ENCODE peak calls at places on chromosomes 12 and 14, in four cellular contexts. One of them, this sample, is unnamed.

GRCh38 chr14:95156765-95157194 is 549 bp downstream of the DICER1 start:
- DNase-seq in astrocyte of the spinal cord: no peak
- DNase-seq in astrocyte: peak
- DNase-seq in stomach: peak
- DNase-seq in this sample: peak

GRCh38 chr12:117166107-117166506 is 24.2 kb downstream of the FBXO21 start:
- DNase-seq in astrocyte: no peak
- DNase-seq in astrocyte of the spinal cord: no peak
- DNase-seq in stomach: no peak
- DNase-seq in this sample: no peak

GRCh38 chr14:31197671-31198070 is 9.9 kb downstream of the HECTD1 start:
- DNase-seq in astrocyte: no peak
- DNase-seq in astrocyte of the spinal cord: no peak
- DNase-seq in stomach: no peak
- DNase-seq in this sample: no peak

GRCh38 chr14:72783741-72784140 is 110.2 kb downstream of the DPF3 start:
- DNase-seq in astrocyte of the spinal cord: no peak
- DNase-seq in astrocyte: no peak
- DNase-seq in stomach: no peak
- DNase-seq in this sample: no peak

GRCh38 chr12:49821375-49822287 is 6.6 kb downstream of the NCKAP5L start:
- DNase-seq in stomach: no peak
- DNase-seq in astrocyte: no peak
- DNase-seq in astrocyte of the spinal cord: no peak
- DNase-seq in this sample: no peak

GRCh38 chr14:35332517-35333346 is 40.5 kb downstream of the PSMA6 start:
- DNase-seq in astrocyte: no peak
- DNase-seq in stomach: peak
- DNase-seq in astrocyte of the spinal cord: no peak
- DNase-seq in this sample: peak

GRCh38 chr14:51576899-51577298 is 74.8 kb upstream of the FRMD6 start:
- DNase-seq in stomach: no peak
- DNase-seq in astrocyte of the spinal cord: no peak
- DNase-seq in astrocyte: peak
- DNase-seq in this sample: no peak

GRCh38 chr14:75457024-75457390 is 29.2 kb downstream of the JDP2 start:
- DNase-seq in astrocyte: no peak
- DNase-seq in astrocyte of the spinal cord: no peak
- DNase-seq in stomach: no peak
- DNase-seq in this sample: no peak

GRCh38 chr14:23725528-23725927 is 89.4 kb downstream of the DHRS2 start:
- DNase-seq in stomach: no peak
- DNase-seq in astrocyte of the spinal cord: no peak
- DNase-seq in astrocyte: no peak
- DNase-seq in this sample: no peak

GRCh38 chr12:70692681-70693288 is 55.6 kb upstream of the PTPRB start:
- DNase-seq in astrocyte of the spinal cord: peak
- DNase-seq in astrocyte: peak
- DNase-seq in stomach: no peak
- DNase-seq in this sample: no peak

GRCh38 chr12:113591480-113591971 is 119.9 kb upstream of the LHX5 start:
- DNase-seq in astrocyte: no peak
- DNase-seq in astrocyte of the spinal cord: no peak
- DNase-seq in stomach: no peak
- DNase-seq in this sample: peak

GRCh38 chr14:37870170-37870569 is 274.7 kb downstream of the TTC6 start:
- DNase-seq in astrocyte: no peak
- DNase-seq in astrocyte of the spinal cord: no peak
- DNase-seq in stomach: no peak
- DNase-seq in this sample: no peak

GRCh38 chr12:104064842-104065441 is 611 bp downstream of the HCFC2 start:
- DNase-seq in astrocyte of the spinal cord: peak
- DNase-seq in stomach: no peak
- DNase-seq in astrocyte: no peak
- DNase-seq in this sample: peak

GRCh38 chr14:68140111-68140741 is 320.6 kb downstream of the RAD51B start:
- DNase-seq in astrocyte: peak
- DNase-seq in stomach: peak
- DNase-seq in astrocyte of the spinal cord: peak
- DNase-seq in this sample: peak

GRCh38 chr14:68975667-68976066 is 3.4 kb downstream of the ACTN1 start:
- DNase-seq in astrocyte of the spinal cord: peak
- DNase-seq in stomach: no peak
- DNase-seq in astrocyte: peak
- DNase-seq in this sample: peak

GRCh38 chr14:87995500-87996275 is 2.7 kb upstream of the GALC start:
- DNase-seq in astrocyte of the spinal cord: no peak
- DNase-seq in stomach: no peak
- DNase-seq in astrocyte: peak
- DNase-seq in this sample: no peak

GRCh38 chr14:55730602-55731001 is 150.6 kb downstream of the KTN1 start:
- DNase-seq in astrocyte: no peak
- DNase-seq in astrocyte of the spinal cord: no peak
- DNase-seq in stomach: no peak
- DNase-seq in this sample: no peak

GRCh38 chr12:26318661-26319068 is 123.3 kb downstream of the SSPN start:
- DNase-seq in astrocyte of the spinal cord: peak
- DNase-seq in stomach: no peak
- DNase-seq in astrocyte: peak
- DNase-seq in this sample: peak

GRCh38 chr12:54304187-54304810 is 3.5 kb upstream of the NFE2 start:
- DNase-seq in astrocyte: peak
- DNase-seq in stomach: peak
- DNase-seq in astrocyte of the spinal cord: no peak
- DNase-seq in this sample: peak

GRCh38 chr14:53044486-53044885 is 93.6 kb upstream of the FERMT2 start:
- DNase-seq in astrocyte of the spinal cord: peak
- DNase-seq in stomach: no peak
- DNase-seq in astrocyte: peak
- DNase-seq in this sample: no peak

GRCh38 chr14:36797634-36798033 is 136.0 kb downstream of the PAX9 start:
- DNase-seq in astrocyte: no peak
- DNase-seq in astrocyte of the spinal cord: no peak
- DNase-seq in stomach: no peak
- DNase-seq in this sample: no peak

GRCh38 chr14:73237219-73237785 is at the start of gene PAPLN:
- DNase-seq in astrocyte: no peak
- DNase-seq in stomach: no peak
- DNase-seq in astrocyte of the spinal cord: no peak
- DNase-seq in this sample: peak

GRCh38 chr12:5071496-5071895 is 27.8 kb downstream of the KCNA5 start:
- DNase-seq in stomach: no peak
- DNase-seq in astrocyte: no peak
- DNase-seq in astrocyte of the spinal cord: no peak
- DNase-seq in this sample: no peak

GRCh38 chr12:5072326-5072725 is 28.6 kb downstream of the KCNA5 start:
- DNase-seq in astrocyte of the spinal cord: no peak
- DNase-seq in stomach: no peak
- DNase-seq in astrocyte: no peak
- DNase-seq in this sample: peak

GRCh38 chr12:5076761-5077160 is 33.1 kb downstream of the KCNA5 start:
- DNase-seq in stomach: no peak
- DNase-seq in astrocyte of the spinal cord: no peak
- DNase-seq in astrocyte: no peak
- DNase-seq in this sample: peak

GRCh38 chr12:5073054-5073453 is 29.4 kb downstream of the KCNA5 start:
- DNase-seq in astrocyte: no peak
- DNase-seq in astrocyte of the spinal cord: no peak
- DNase-seq in stomach: no peak
- DNase-seq in this sample: no peak

GRCh38 chr12:5073838-5074237 is 30.2 kb downstream of the KCNA5 start:
- DNase-seq in stomach: no peak
- DNase-seq in astrocyte: no peak
- DNase-seq in astrocyte of the spinal cord: no peak
- DNase-seq in this sample: no peak
- TF ChIP-seq CTCF in stomach: no peak
- TF ChIP-seq CTCF in astrocyte: peak
- TF ChIP-seq CTCF in astrocyte of the spinal cord: peak
- TF ChIP-seq CTCF in this sample: no peak

GRCh38 chr12:63782466-63782865 is 2.8 kb downstream of the RXYLT1 start:
- DNase-seq in astrocyte: no peak
- DNase-seq in astrocyte of the spinal cord: no peak
- DNase-seq in stomach: no peak
- DNase-seq in this sample: no peak

GRCh38 chr12:63779498-63780481 is at the start of gene RXYLT1:
- DNase-seq in astrocyte of the spinal cord: peak
- DNase-seq in astrocyte: peak
- DNase-seq in stomach: peak
- DNase-seq in this sample: peak
- TF ChIP-seq CTCF in astrocyte of the spinal cord: no peak
- TF ChIP-seq CTCF in astrocyte: no peak
- TF ChIP-seq CTCF in stomach: no peak
- TF ChIP-seq CTCF in this sample: no peak

GRCh38 chr14:103267226-103267625 is 66.8 kb upstream of the EIF5 start:
- DNase-seq in stomach: no peak
- DNase-seq in astrocyte of the spinal cord: no peak
- DNase-seq in astrocyte: no peak
- DNase-seq in this sample: no peak
- TF ChIP-seq CTCF in stomach: no peak
- TF ChIP-seq CTCF in astrocyte of the spinal cord: no peak
- TF ChIP-seq CTCF in astrocyte: no peak
- TF ChIP-seq CTCF in this sample: no peak

DNA sequence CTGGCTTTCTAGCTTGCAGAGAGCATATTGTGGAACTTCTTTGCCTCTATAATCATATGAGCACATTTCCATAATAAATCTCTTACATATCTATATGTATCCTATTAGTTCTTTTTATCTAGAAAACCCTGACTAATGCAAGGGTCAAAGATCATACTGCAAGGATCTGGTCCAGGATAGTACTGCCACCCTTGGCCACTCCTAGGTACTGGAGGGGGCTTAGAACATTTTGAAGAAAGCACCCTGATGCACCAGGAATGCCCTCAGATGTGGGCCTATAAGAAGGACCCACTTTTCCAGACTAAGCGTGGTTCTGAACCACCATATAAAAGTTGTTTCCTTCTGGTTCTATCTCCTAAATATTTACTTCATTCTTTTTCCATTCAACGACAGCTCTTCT is 14.6 kb downstream of the ATXN7L3B start:
- DNase-seq in astrocyte of the spinal cord: no peak
- DNase-seq in stomach: no peak
- DNase-seq in astrocyte: no peak
- DNase-seq in this sample: no peak
- TF ChIP-seq CTCF in astrocyte of the spinal cord: no peak
- TF ChIP-seq CTCF in stomach: no peak
- TF ChIP-seq CTCF in astrocyte: no peak
- TF ChIP-seq CTCF in this sample: no peak

DNA sequence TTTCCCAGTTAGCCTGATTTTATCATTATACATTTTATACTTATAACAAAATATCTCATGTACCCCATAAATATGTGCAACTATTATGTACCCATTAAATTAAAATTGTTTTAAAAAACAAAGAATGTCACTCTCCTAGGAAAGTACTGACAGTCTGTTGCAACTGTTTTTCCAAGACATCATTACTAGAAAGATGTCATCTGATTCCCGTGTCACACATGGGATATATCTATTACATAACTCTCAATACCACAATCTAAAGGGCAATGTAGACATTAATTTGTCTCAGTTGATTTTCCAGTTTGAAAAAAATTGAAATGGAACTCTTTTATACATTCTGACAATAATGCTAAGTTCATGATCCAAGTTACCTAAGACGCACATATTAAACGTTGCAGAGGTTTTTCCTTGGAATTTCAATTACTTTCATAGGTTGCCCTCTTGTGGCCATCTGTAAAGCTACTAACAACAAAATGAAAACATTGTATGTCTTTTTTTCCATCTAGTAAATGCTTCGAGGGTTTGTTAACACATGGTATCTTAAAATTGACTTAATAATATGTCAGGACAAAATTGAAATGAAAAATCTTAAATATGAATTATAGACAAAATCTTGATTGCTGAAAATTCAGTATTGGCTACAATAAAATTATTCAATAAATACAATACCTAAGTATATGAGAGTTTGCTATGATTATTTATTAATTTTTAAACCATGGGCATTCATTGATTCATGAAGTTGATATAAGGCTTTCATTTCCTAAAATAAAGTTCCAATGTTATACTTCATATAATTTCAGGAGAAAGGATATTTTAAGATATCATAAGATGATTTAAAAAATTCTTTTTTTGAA is 131.6 kb downstream of the PPFIA2 start:
- DNase-seq in astrocyte of the spinal cord: peak
- DNase-seq in astrocyte: peak
- DNase-seq in stomach: no peak
- DNase-seq in this sample: no peak
- TF ChIP-seq CTCF in astrocyte of the spinal cord: peak
- TF ChIP-seq CTCF in astrocyte: peak
- TF ChIP-seq CTCF in stomach: no peak
- TF ChIP-seq CTCF in this sample: peak